ENCODE peak calls at places on chromosomes 5 and 9, in eight cellular contexts. S is IMR-90, P is kidney epithelial cell, I is H7, Q is breast epithelium, B is AG10803, N is GM23338, L is GM06990. F is an unnamed sample.

GRCh38 chr9:74284596-74284995 is 212.5 kb upstream of the RORB start:
- DNase-seq in N (no peak), B (no peak), I (no peak), L (no peak), P (no peak), S (no peak), Q (no peak), F (no peak)

GRCh38 chr5:59328801-59329296 is 564.7 kb downstream of the PDE4D start:
- DNase-seq in P (peak), N (peak), L (no peak), I (peak), B (peak), Q (no peak), S (peak), F (no peak)

GRCh38 chr9:91207481-91207888 is 154.2 kb downstream of the AUH start:
- DNase-seq in B (no peak), P (no peak), Q (no peak), I (no peak), L (no peak), S (peak), N (no peak), F (no peak)

GRCh38 chr5:59206132-59206581 is 623.3 kb downstream of the RAB3C start:
- DNase-seq in S (peak), P (no peak), B (no peak), I (no peak), Q (no peak), N (no peak), L (no peak), F (peak)

GRCh38 chr9:15401266-15401665 is 21.4 kb upstream of the SNAPC3 start:
- DNase-seq in N (no peak), Q (no peak), I (no peak), B (no peak), P (no peak), S (peak), L (no peak), F (no peak)

GRCh38 chr5:5953641-5954040 is 424.7 kb downstream of the MED10 start:
- DNase-seq in B (no peak), I (no peak), S (no peak), Q (no peak), N (no peak), P (no peak), L (no peak), F (no peak)

GRCh38 chr5:14153932-14154646 is 10.9 kb downstream of the TRIO start:
- DNase-seq in I (peak), P (no peak), S (peak), N (peak), B (peak), L (no peak), Q (peak), F (no peak)

GRCh38 chr5:139658501-139658927 is 10.4 kb downstream of the CXXC5 start:
- DNase-seq in B (peak), Q (no peak), P (no peak), I (peak), S (peak), N (no peak), L (no peak), F (no peak)

GRCh38 chr5:11191673-11192072 is 430.6 kb upstream of the DAP start:
- DNase-seq in N (no peak), I (no peak), L (no peak), B (no peak), P (no peak), S (no peak), Q (no peak), F (no peak)

GRCh38 chr9:35664531-35665470 is at the start of gene ARHGEF39:
- DNase-seq in L (peak), P (no peak), S (peak), Q (peak), N (peak), I (peak), B (peak), F (no peak)

GRCh38 chr9:123940721-123941534 is 11.0 kb upstream of the DENND1A start:
- DNase-seq in L (peak), P (no peak), Q (no peak), I (no peak), B (no peak), N (no peak), S (no peak), F (no peak)

GRCh38 chr9:127847155-127847463 is 7.3 kb downstream of the ENG start:
- DNase-seq in S (no peak), B (peak), I (no peak), Q (no peak), N (no peak), L (no peak), P (no peak), F (no peak)

GRCh38 chr9:89687216-89687615 is 82.4 kb downstream of the GADD45G start:
- DNase-seq in N (no peak), S (no peak), P (no peak), B (no peak), L (no peak), Q (no peak), I (no peak), F (no peak)

GRCh38 chr9:131312822-131313770 is 23.6 kb downstream of the PLPP7 start:
- DNase-seq in N (no peak), I (no peak), P (no peak), B (no peak), L (no peak), S (no peak), Q (no peak), F (no peak)

GRCh38 chr5:41338276-41338675 is 124.9 kb upstream of the C6 start:
- DNase-seq in I (no peak), S (peak), B (no peak), P (no peak), N (no peak), L (no peak), Q (no peak), F (no peak)

GRCh38 chr5:174542037-174542436 is 182.3 kb upstream of the MSX2 start:
- DNase-seq in Q (no peak), B (no peak), P (no peak), N (no peak), S (no peak), I (no peak), L (no peak), F (no peak)

GRCh38 chr9:109037946-109038345 is 24.6 kb upstream of the CTNNAL1 start:
- DNase-seq in I (no peak), N (no peak), L (no peak), Q (no peak), P (no peak), B (no peak), S (no peak), F (no peak)

GRCh38 chr9:99373912-99374311 is 151.8 kb downstream of the SEC61B start:
- DNase-seq in B (no peak), P (no peak), I (no peak), N (peak), S (no peak), Q (no peak), L (no peak), F (no peak)

GRCh38 chr9:90326219-90326618 is 316.4 kb downstream of the DIRAS2 start:
- DNase-seq in S (peak), I (no peak), L (no peak), Q (no peak), P (no peak), N (no peak), B (peak), F (no peak)

GRCh38 chr5:79831910-79832309 is 142.3 kb downstream of the CMYA5 start:
- DNase-seq in I (no peak), N (no peak), L (no peak), B (peak), S (no peak), P (no peak), Q (no peak), F (no peak)

GRCh38 chr5:152349683-152350526 is 55.2 kb downstream of the NMUR2 start:
- DNase-seq in S (peak), B (peak), I (peak), P (no peak), N (peak), L (no peak), Q (no peak), F (no peak)

GRCh38 chr5:18329346-18329745 is 695.1 kb downstream of the TAF11L14 start:
- DNase-seq in L (no peak), N (peak), B (no peak), S (no peak), I (no peak), Q (no peak), P (no peak), F (no peak)

GRCh38 chr5:87418506-87418905 is 5.8 kb upstream of the CCNH start:
- DNase-seq in S (no peak), B (no peak), Q (no peak), L (no peak), N (no peak), I (no peak), P (no peak), F (no peak)

GRCh38 chr5:120306331-120306730 is 157.8 kb upstream of the PRR16 start:
- DNase-seq in S (peak), P (no peak), B (no peak), Q (no peak), L (no peak), N (no peak), I (no peak), F (no peak)

GRCh38 chr9:134063088-134063875 is 4.5 kb downstream of the BRD3 start:
- DNase-seq in L (no peak), I (peak), N (no peak), Q (no peak), B (no peak), P (no peak), S (no peak), F (no peak)

GRCh38 chr5:60372786-60373185 is 327.2 kb downstream of the DEPDC1B start:
- DNase-seq in P (peak), Q (no peak), N (no peak), I (no peak), L (no peak), S (no peak), B (no peak), F (no peak)

GRCh38 chr9:8855046-8855445 is 1055.5 kb upstream of the DMAC1 start:
- DNase-seq in S (no peak), L (no peak), P (peak), N (peak), B (no peak), I (no peak), Q (no peak), F (no peak)

GRCh38 chr5:128036961-128037360 is 46.6 kb upstream of the SLC12A2 start:
- DNase-seq in L (no peak), P (no peak), I (peak), N (no peak), S (peak), B (peak), Q (no peak), F (no peak)

GRCh38 chr9:102362463-102363138 is 624.2 kb upstream of the GRIN3A start:
- DNase-seq in L (no peak), S (no peak), N (no peak), B (no peak), P (no peak), Q (no peak), I (no peak), F (no peak)

GRCh38 chr9:34536685-34537084 is 13.9 kb upstream of the ENHO start:
- DNase-seq in N (no peak), I (no peak), L (no peak), S (no peak), P (no peak), B (no peak), Q (no peak), F (no peak)

GRCh38 chr5:139650031-139650688 is 2.0 kb downstream of the CXXC5 start:
- DNase-seq in N (peak), S (no peak), L (peak), I (no peak), P (no peak), Q (no peak), B (no peak), F (no peak)

GRCh38 chr9:16482764-16483163 is 387.7 kb downstream of the BNC2 start:
- DNase-seq in B (no peak), L (no peak), N (no peak), S (peak), Q (no peak), P (no peak), I (no peak), F (no peak)

GRCh38 chr9:124024107-124024506 is 12.5 kb downstream of the LHX2 start:
- DNase-seq in Q (no peak), S (no peak), P (no peak), N (no peak), I (no peak), B (no peak), L (no peak), F (no peak)

GRCh38 chr5:1295650-1296037 is 776 bp upstream of the TERT start:
- DNase-seq in Q (no peak), N (no peak), I (peak), P (no peak), S (no peak), B (no peak), L (no peak), F (no peak)

GRCh38 chr5:80935811-80936385 is 24.3 kb upstream of the RASGRF2 start:
- DNase-seq in P (no peak), Q (no peak), N (peak), B (no peak), L (no peak), S (no peak), I (peak), F (no peak)

GRCh38 chr9:108537756-108538155 is 318.0 kb downstream of the ACTL7B start:
- DNase-seq in I (no peak), P (no peak), L (no peak), N (no peak), B (no peak), Q (no peak), S (peak), F (no peak)

GRCh38 chr9:70589571-70590263 is 175.3 kb upstream of the KLF9 start:
- DNase-seq in I (no peak), S (peak), N (no peak), B (peak), P (no peak), L (no peak), Q (no peak), F (peak)

GRCh38 chr5:74127377-74128338 is 501.7 kb downstream of the ARHGEF28 start:
- DNase-seq in Q (no peak), L (no peak), P (no peak), B (peak), I (peak), N (peak), S (peak), F (no peak)

GRCh38 chr5:51225671-51226419 is 157.4 kb upstream of the ISL1 start:
- DNase-seq in N (peak), B (no peak), Q (no peak), P (no peak), S (no peak), L (no peak), I (no peak), F (no peak)

GRCh38 chr9:115938479-115938878 is 215.1 kb upstream of the PAPPA start:
- DNase-seq in B (no peak), S (no peak), N (no peak), L (no peak), P (no peak), I (no peak), Q (no peak), F (no peak)
- H3K4me3 ChIP-seq in B (no peak), S (no peak), N (no peak), L (no peak), P (no peak), I (no peak), Q (no peak), F (no peak)

GRCh38 chr5:111755264-111755941 is 1.6 kb downstream of the NREP start:
- DNase-seq in L (no peak), P (no peak), Q (no peak), B (no peak), S (no peak), I (no peak), N (no peak), F (no peak)
- H3K4me3 ChIP-seq in L (peak), P (peak), Q (peak), B (peak), S (peak), I (peak), N (peak), F (peak)

GRCh38 chr5:32711693-32712462 is 757 bp downstream of the NPR3 start:
- DNase-seq in Q (no peak), S (peak), B (peak), N (peak), L (peak), P (no peak), I (peak), F (no peak)

GRCh38 chr5:32710859-32711692 is at the start of gene NPR3:
- DNase-seq in P (no peak), B (peak), L (no peak), S (peak), I (peak), N (peak), Q (no peak), F (no peak)

GRCh38 chr5:32714836-32715235 is 3.7 kb downstream of the NPR3 start:
- DNase-seq in S (peak), B (peak), P (no peak), Q (no peak), N (no peak), I (no peak), L (no peak), F (no peak)

GRCh38 chr5:32712463-32713395 is 1.6 kb downstream of the NPR3 start:
- DNase-seq in S (peak), L (peak), N (peak), I (peak), B (peak), Q (no peak), P (no peak), F (no peak)

DNA sequence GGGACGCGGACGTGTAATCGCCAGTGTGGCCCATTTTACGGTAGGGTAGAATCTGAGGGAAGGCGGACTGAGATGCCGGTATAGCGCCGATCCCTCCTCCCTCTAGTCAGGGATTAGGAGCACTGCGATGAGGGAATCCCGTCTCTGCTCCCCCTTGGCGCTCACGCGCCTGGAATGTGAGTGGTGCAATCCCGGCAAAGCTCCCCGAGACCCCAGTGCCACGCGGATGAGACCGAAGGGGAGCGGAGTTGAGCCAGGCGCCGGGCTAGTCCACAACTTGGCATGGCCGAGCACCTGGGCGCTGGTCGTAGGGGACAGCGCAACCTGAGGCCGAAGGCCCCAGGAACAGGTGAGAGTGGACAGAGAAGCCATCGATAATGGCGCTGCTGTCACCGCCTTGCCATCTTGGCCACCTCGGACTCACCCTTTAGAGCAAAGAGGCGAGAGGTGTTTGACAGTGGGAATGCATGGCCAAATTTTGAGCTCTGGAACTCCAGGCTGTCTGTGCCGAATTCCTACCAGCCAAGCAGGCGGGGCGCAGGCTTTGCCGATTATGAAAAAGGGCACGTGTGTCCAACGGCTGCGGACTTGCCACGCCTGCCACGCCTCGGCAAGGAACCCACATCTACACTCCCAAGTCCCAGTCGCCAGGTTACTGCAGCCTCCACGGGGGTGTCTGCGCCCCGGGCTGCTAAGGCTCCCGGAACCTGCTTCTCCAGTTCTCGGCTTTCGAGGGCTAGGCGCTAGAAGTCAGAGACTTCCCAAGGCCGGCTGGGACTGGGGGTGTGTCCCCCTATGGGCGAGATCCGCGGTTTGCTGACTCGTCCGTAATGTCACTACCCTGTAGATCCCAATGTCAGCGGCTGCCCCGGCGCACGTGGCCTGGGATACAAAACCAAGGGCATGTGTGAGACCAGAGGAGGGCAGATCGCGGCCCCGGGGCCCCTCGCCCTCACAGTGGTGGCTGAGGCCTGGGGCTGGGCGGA is 2.6 kb downstream of the NPR3 start:
- DNase-seq in Q (peak), S (peak), I (peak), L (peak), N (peak), P (no peak), B (peak), F (no peak)
- H3K4me3 ChIP-seq in Q (peak), S (peak), I (peak), L (no peak), N (peak), P (peak), B (peak), F (peak)

DNA sequence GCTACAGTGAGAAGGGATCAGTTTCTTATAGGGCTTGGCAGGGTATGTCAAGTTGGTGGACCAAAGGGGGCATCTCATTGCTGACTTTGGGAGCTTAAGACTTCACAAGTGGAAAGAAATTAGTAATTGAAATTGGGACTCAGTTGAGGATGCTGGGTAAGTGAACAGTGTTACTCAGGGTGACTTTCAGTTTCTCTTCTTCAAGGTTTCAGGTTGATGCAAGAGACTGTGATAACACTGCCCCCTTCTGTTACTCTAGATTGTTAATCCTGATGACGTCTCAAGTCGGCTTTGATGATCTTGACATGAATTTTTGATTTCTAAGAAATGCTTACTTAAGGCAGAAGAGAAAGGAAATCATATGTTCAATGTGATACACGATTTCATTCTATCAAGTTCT is 21.3 kb downstream of the KCTD16 start:
- DNase-seq in I (peak), P (peak), S (peak), B (peak), Q (no peak), L (peak), N (peak), F (peak)
- H3K4me3 ChIP-seq in I (no peak), P (no peak), S (peak), B (peak), Q (no peak), L (no peak), N (no peak), F (no peak)

F was measured in BJ.